ENCODE peak calls at places on chromosomes 3 and 15, in six cellular contexts. S, M, W, R, K and L are unnamed samples.

GRCh38 chr3:59818033-59818936 is 768.5 kb upstream of the CFAP20DC start:
- DNase-seq in W (no peak), K (peak), M (peak), R (no peak), S (peak), L (peak)

GRCh38 chr15:38335106-38335505 is 82.5 kb downstream of the SPRED1 start:
- DNase-seq in M (no peak), R (no peak), W (no peak), S (no peak), K (no peak), L (no peak)

GRCh38 chr15:89823836-89824606 is 9.4 kb upstream of the ANPEP start:
- DNase-seq in M (no peak), W (no peak), S (no peak), K (no peak), R (no peak), L (no peak)

GRCh38 chr3:12316721-12317351 is 28.0 kb downstream of the PPARG start:
- DNase-seq in K (no peak), S (no peak), R (no peak), M (no peak), W (no peak), L (no peak)

GRCh38 chr15:67138946-67139855 is 73.8 kb downstream of the SMAD3 start:
- DNase-seq in M (no peak), S (no peak), K (peak), R (no peak), W (no peak), L (no peak)

GRCh38 chr3:71099997-71100719 is 483.4 kb downstream of the FOXP1 start:
- DNase-seq in K (no peak), M (no peak), R (no peak), S (no peak), W (no peak), L (no peak)

GRCh38 chr3:102195198-102195948 is 239.4 kb upstream of the ZPLD1 start:
- DNase-seq in W (no peak), R (no peak), K (no peak), M (peak), S (no peak), L (no peak)

GRCh38 chr15:25783134-25783533 is 80.0 kb downstream of the ATP10A start:
- DNase-seq in K (no peak), S (no peak), R (no peak), M (no peak), W (no peak), L (no peak)

GRCh38 chr15:49247556-49248102 is 77.6 kb downstream of the GALK2 start:
- DNase-seq in K (no peak), R (no peak), S (no peak), M (no peak), W (no peak), L (no peak)

GRCh38 chr3:38725726-38726410 is 76.4 kb upstream of the SCN5A start:
- DNase-seq in S (no peak), W (no peak), M (no peak), K (no peak), R (no peak), L (no peak)

GRCh38 chr15:66619152-66619903 is 53.5 kb upstream of the LCTL start:
- DNase-seq in K (peak), M (peak), W (no peak), S (peak), R (peak), L (peak)

GRCh38 chr3:49937081-49937480 is 2.9 kb upstream of the RBM6 start:
- DNase-seq in W (no peak), R (peak), K (no peak), S (no peak), M (no peak), L (no peak)

GRCh38 chr15:67915374-67916050 is 75.7 kb upstream of the RNU6-1 start:
- DNase-seq in W (no peak), S (no peak), R (no peak), K (peak), M (peak), L (peak)

GRCh38 chr15:78662028-78662427 is 21.0 kb upstream of the CHRNB4 start:
- DNase-seq in M (no peak), S (no peak), W (no peak), K (no peak), R (no peak), L (no peak)

GRCh38 chr15:87706001-87706400 is 550.5 kb downstream of the NTRK3 start:
- DNase-seq in W (no peak), K (no peak), R (no peak), M (no peak), S (no peak), L (no peak)

GRCh38 chr3:142209655-142210054 is 15.7 kb downstream of the GK5 start:
- DNase-seq in K (no peak), R (peak), W (no peak), M (peak), S (no peak), L (peak)

GRCh38 chr3:126133606-126134005 is 46.8 kb downstream of the ALDH1L1 start:
- DNase-seq in W (peak), K (peak), M (peak), S (no peak), R (no peak), L (no peak)

GRCh38 chr3:129439381-129439816 is 349 bp downstream of the MBD4 start:
- DNase-seq in W (peak), S (no peak), R (peak), K (peak), M (peak), L (peak)

GRCh38 chr15:65824941-65825544 is 33.0 kb upstream of the DENND4A start:
- DNase-seq in M (no peak), K (peak), W (no peak), S (no peak), R (no peak), L (no peak)

GRCh38 chr15:101489633-101490407 is at the start of gene PCSK6:
- DNase-seq in W (no peak), K (no peak), R (peak), M (peak), S (no peak), L (peak)

GRCh38 chr3:194313642-194314430 is 37.3 kb downstream of the CPN2 start:
- DNase-seq in M (peak), W (no peak), R (peak), S (no peak), K (peak), L (no peak)